ENCODE peak calls at places on chromosomes 12 and 14, in four cellular contexts. One of them, this sample, is unnamed.

GRCh38 chr14:69312608-69313007 is 52.6 kb downstream of the GALNT16 start:
- DNase-seq in AG04450: no peak
- DNase-seq in WTC11: no peak
- DNase-seq in GM12864: no peak
- DNase-seq in this sample: no peak

GRCh38 chr12:119649202-119649808 is 18.6 kb upstream of the PRKAB1 start:
- DNase-seq in GM12864: no peak
- DNase-seq in AG04450: no peak
- DNase-seq in WTC11: no peak
- DNase-seq in this sample: no peak

GRCh38 chr12:103178681-103179080 is 221.2 kb downstream of the ASCL1 start:
- DNase-seq in GM12864: no peak
- DNase-seq in WTC11: no peak
- DNase-seq in AG04450: no peak
- DNase-seq in this sample: no peak

GRCh38 chr12:6635856-6636521 is at the start of gene LPAR5:
- DNase-seq in AG04450: no peak
- DNase-seq in WTC11: peak
- DNase-seq in GM12864: no peak
- DNase-seq in this sample: no peak

GRCh38 chr12:118625050-118625675 is 248.8 kb downstream of the SUDS3 start:
- DNase-seq in GM12864: no peak
- DNase-seq in AG04450: no peak
- DNase-seq in WTC11: no peak
- DNase-seq in this sample: no peak

GRCh38 chr12:12822886-12823285 is 9.7 kb downstream of the DDX47 start:
- DNase-seq in AG04450: no peak
- DNase-seq in WTC11: no peak
- DNase-seq in GM12864: no peak
- DNase-seq in this sample: no peak

GRCh38 chr12:108752387-108752786 is 21.1 kb upstream of the CORO1C start:
- DNase-seq in WTC11: no peak
- DNase-seq in GM12864: no peak
- DNase-seq in AG04450: no peak
- DNase-seq in this sample: no peak

GRCh38 chr12:51388066-51388799 is 3.0 kb downstream of the GALNT6 start:
- DNase-seq in AG04450: no peak
- DNase-seq in WTC11: no peak
- DNase-seq in GM12864: no peak
- DNase-seq in this sample: peak

GRCh38 chr14:89947344-89947743 is 7.2 kb downstream of the EFCAB11 start:
- DNase-seq in WTC11: no peak
- DNase-seq in GM12864: no peak
- DNase-seq in AG04450: no peak
- DNase-seq in this sample: no peak

GRCh38 chr12:3044141-3044630 is 33.0 kb upstream of the TSPAN9 start:
- DNase-seq in GM12864: no peak
- DNase-seq in WTC11: peak
- DNase-seq in AG04450: no peak
- DNase-seq in this sample: no peak

GRCh38 chr14:23121401-23121800 is 2.3 kb upstream of the CEBPE start:
- DNase-seq in GM12864: peak
- DNase-seq in WTC11: no peak
- DNase-seq in AG04450: no peak
- DNase-seq in this sample: no peak

GRCh38 chr12:113040722-113041168 is 15.8 kb upstream of the DTX1 start:
- DNase-seq in AG04450: no peak
- DNase-seq in WTC11: no peak
- DNase-seq in GM12864: no peak
- DNase-seq in this sample: peak

GRCh38 chr12:47767197-47767724 is 5.8 kb upstream of the SLC48A1 start:
- DNase-seq in GM12864: peak
- DNase-seq in AG04450: no peak
- DNase-seq in WTC11: peak
- DNase-seq in this sample: no peak

GRCh38 chr12:57836442-57837375 is 9.8 kb downstream of the CTDSP2 start:
- DNase-seq in WTC11: peak
- DNase-seq in AG04450: peak
- DNase-seq in GM12864: no peak
- DNase-seq in this sample: peak

GRCh38 chr14:35438910-35439713 is 34.6 kb upstream of the NFKBIA start:
- DNase-seq in AG04450: no peak
- DNase-seq in GM12864: no peak
- DNase-seq in WTC11: no peak
- DNase-seq in this sample: no peak

GRCh38 chr12:6532051-6532926 is 2.0 kb upstream of the GAPDH start:
- DNase-seq in GM12864: no peak
- DNase-seq in WTC11: peak
- DNase-seq in AG04450: peak
- DNase-seq in this sample: peak

GRCh38 chr14:44961151-44961729 is 507 bp downstream of the KLHL28 start:
- DNase-seq in WTC11: peak
- DNase-seq in AG04450: peak
- DNase-seq in GM12864: no peak
- DNase-seq in this sample: no peak

GRCh38 chr12:128801879-128802391 is 21.8 kb downstream of the SLC15A4 start:
- DNase-seq in GM12864: no peak
- DNase-seq in AG04450: no peak
- DNase-seq in WTC11: no peak
- DNase-seq in this sample: no peak

GRCh38 chr12:100539209-100539608 is 34.3 kb upstream of the GAS2L3 start:
- DNase-seq in AG04450: no peak
- DNase-seq in GM12864: no peak
- DNase-seq in WTC11: peak
- DNase-seq in this sample: no peak

GRCh38 chr14:27927519-27927918 is 839.1 kb upstream of the FOXG1 start:
- DNase-seq in WTC11: no peak
- DNase-seq in GM12864: no peak
- DNase-seq in AG04450: no peak
- DNase-seq in this sample: no peak

GRCh38 chr14:95475540-95476240 is 40.8 kb downstream of the SYNE3 start:
- DNase-seq in GM12864: no peak
- DNase-seq in WTC11: no peak
- DNase-seq in AG04450: no peak
- DNase-seq in this sample: no peak

GRCh38 chr14:68020493-68020892 is 200.9 kb downstream of the RAD51B start:
- DNase-seq in WTC11: no peak
- DNase-seq in AG04450: no peak
- DNase-seq in GM12864: no peak
- DNase-seq in this sample: no peak

GRCh38 chr14:23177181-23177580 is 6.3 kb downstream of the SLC7A8 start:
- DNase-seq in AG04450: no peak
- DNase-seq in WTC11: no peak
- DNase-seq in GM12864: no peak
- DNase-seq in this sample: no peak

GRCh38 chr12:24069532-24070395 is 120.3 kb upstream of the SOX5 start:
- DNase-seq in GM12864: no peak
- DNase-seq in WTC11: peak
- DNase-seq in AG04450: no peak
- DNase-seq in this sample: no peak

GRCh38 chr12:65232490-65233077 is 45.9 kb upstream of the MSRB3 start:
- DNase-seq in WTC11: no peak
- DNase-seq in AG04450: no peak
- DNase-seq in GM12864: no peak
- DNase-seq in this sample: no peak

GRCh38 chr14:31419179-31420012 is 954 bp downstream of the HEATR5A start:
- DNase-seq in GM12864: no peak
- DNase-seq in AG04450: no peak
- DNase-seq in WTC11: no peak
- DNase-seq in this sample: no peak

GRCh38 chr12:69502342-69503081 is 32.3 kb downstream of the FRS2 start:
- DNase-seq in WTC11: no peak
- DNase-seq in AG04450: no peak
- DNase-seq in GM12864: no peak
- DNase-seq in this sample: no peak

GRCh38 chr14:69767369-69767999 is 542 bp downstream of the SRSF5 start:
- DNase-seq in WTC11: peak
- DNase-seq in AG04450: peak
- DNase-seq in GM12864: peak
- DNase-seq in this sample: peak

GRCh38 chr12:30484658-30485057 is 211.0 kb downstream of the IPO8 start:
- DNase-seq in GM12864: no peak
- DNase-seq in WTC11: no peak
- DNase-seq in AG04450: no peak
- DNase-seq in this sample: no peak

GRCh38 chr14:89207925-89208328 is 209.1 kb downstream of the FOXN3 start:
- DNase-seq in AG04450: no peak
- DNase-seq in GM12864: no peak
- DNase-seq in WTC11: no peak
- DNase-seq in this sample: no peak

GRCh38 chr14:45251912-45252311 is 1.1 kb downstream of the MIS18BP1 start:
- DNase-seq in WTC11: no peak
- DNase-seq in AG04450: no peak
- DNase-seq in GM12864: peak
- DNase-seq in this sample: no peak

GRCh38 chr12:57545809-57546437 is 1.1 kb downstream of the DCTN2 start:
- DNase-seq in WTC11: no peak
- DNase-seq in GM12864: no peak
- DNase-seq in AG04450: no peak
- DNase-seq in this sample: no peak

GRCh38 chr14:58641509-58641908 is 3.7 kb downstream of the DACT1 start:
- DNase-seq in WTC11: peak
- DNase-seq in AG04450: no peak
- DNase-seq in GM12864: no peak
- DNase-seq in this sample: no peak
- TF ChIP-seq CTCF in WTC11: peak
- TF ChIP-seq CTCF in AG04450: no peak
- TF ChIP-seq CTCF in GM12864: no peak
- TF ChIP-seq CTCF in this sample: no peak

GRCh38 chr12:71731439-71732356 is 23.0 kb upstream of the RAB21 start:
- DNase-seq in AG04450: no peak
- DNase-seq in GM12864: no peak
- DNase-seq in WTC11: peak
- DNase-seq in this sample: no peak
- TF ChIP-seq CTCF in AG04450: no peak
- TF ChIP-seq CTCF in GM12864: no peak
- TF ChIP-seq CTCF in WTC11: no peak
- TF ChIP-seq CTCF in this sample: no peak

DNA sequence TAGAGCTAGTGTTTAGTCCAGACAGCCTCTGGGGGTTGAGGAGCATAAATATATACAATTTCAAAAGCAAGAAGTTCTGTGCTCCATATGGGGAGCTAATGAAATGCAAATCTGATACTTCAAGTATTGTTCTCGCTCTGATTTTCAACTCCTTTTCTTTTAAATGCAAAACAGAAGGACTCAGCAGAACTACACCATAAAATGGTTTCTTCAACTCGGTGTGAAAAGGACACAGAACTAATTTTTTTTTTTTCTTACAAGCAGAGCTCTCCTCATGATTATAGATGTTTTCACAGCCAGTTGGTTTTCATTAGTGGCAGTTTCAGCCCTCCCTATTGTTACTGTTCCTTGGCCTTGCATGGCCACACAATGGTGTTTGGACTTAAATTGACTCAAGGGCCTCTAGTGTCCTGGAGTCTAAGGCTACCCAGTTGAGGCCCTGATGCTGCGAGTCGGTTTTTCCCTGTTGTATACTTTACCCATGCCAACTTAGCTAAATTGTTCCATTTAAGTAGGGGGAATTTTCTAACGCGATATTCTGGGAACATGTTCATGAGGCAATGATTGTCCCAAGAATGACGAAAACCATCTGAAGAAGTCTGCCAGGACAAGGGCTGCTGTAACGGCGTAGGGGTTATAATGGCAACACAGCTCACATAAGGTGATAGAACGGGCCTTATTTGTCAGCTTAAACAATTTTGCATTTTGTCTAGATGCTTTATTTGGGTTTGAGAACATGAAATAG is 120.3 kb downstream of the GPR135 start:
- DNase-seq in AG04450: no peak
- DNase-seq in WTC11: no peak
- DNase-seq in GM12864: no peak
- DNase-seq in this sample: no peak
- TF ChIP-seq CTCF in AG04450: no peak
- TF ChIP-seq CTCF in WTC11: no peak
- TF ChIP-seq CTCF in GM12864: no peak
- TF ChIP-seq CTCF in this sample: no peak

GRCh38 chr12:94980577-94980976 is 22.9 kb downstream of the NDUFA12 start:
- DNase-seq in WTC11: no peak
- DNase-seq in GM12864: no peak
- DNase-seq in AG04450: no peak
- DNase-seq in this sample: no peak

GRCh38 chr12:94983321-94983720 is 20.2 kb downstream of the NDUFA12 start:
- DNase-seq in WTC11: no peak
- DNase-seq in AG04450: no peak
- DNase-seq in GM12864: no peak
- DNase-seq in this sample: no peak

GRCh38 chr12:94977766-94978468 is 25.6 kb downstream of the NDUFA12 start:
- DNase-seq in GM12864: no peak
- DNase-seq in WTC11: no peak
- DNase-seq in AG04450: no peak
- DNase-seq in this sample: no peak

GRCh38 chr12:94982456-94982855 is 21.0 kb downstream of the NDUFA12 start:
- DNase-seq in GM12864: no peak
- DNase-seq in AG04450: no peak
- DNase-seq in WTC11: no peak
- DNase-seq in this sample: no peak

GRCh38 chr12:94979941-94980340 is 23.6 kb downstream of the NDUFA12 start:
- DNase-seq in AG04450: no peak
- DNase-seq in WTC11: no peak
- DNase-seq in GM12864: no peak
- DNase-seq in this sample: no peak
- TF ChIP-seq CTCF in AG04450: no peak
- TF ChIP-seq CTCF in WTC11: no peak
- TF ChIP-seq CTCF in GM12864: no peak
- TF ChIP-seq CTCF in this sample: no peak

GRCh38 chr12:89261210-89261609 is 91.1 kb downstream of the DUSP6 start:
- DNase-seq in AG04450: no peak
- DNase-seq in WTC11: no peak
- DNase-seq in GM12864: no peak
- DNase-seq in this sample: no peak

GRCh38 chr12:89259831-89260230 is 92.5 kb downstream of the DUSP6 start:
- DNase-seq in GM12864: no peak
- DNase-seq in WTC11: no peak
- DNase-seq in AG04450: no peak
- DNase-seq in this sample: no peak

GRCh38 chr12:89256060-89256459 is 96.2 kb downstream of the DUSP6 start:
- DNase-seq in AG04450: no peak
- DNase-seq in WTC11: no peak
- DNase-seq in GM12864: no peak
- DNase-seq in this sample: no peak

GRCh38 chr12:89258240-89258969 is 93.9 kb downstream of the DUSP6 start:
- DNase-seq in AG04450: no peak
- DNase-seq in GM12864: no peak
- DNase-seq in WTC11: no peak
- DNase-seq in this sample: no peak

DNA sequence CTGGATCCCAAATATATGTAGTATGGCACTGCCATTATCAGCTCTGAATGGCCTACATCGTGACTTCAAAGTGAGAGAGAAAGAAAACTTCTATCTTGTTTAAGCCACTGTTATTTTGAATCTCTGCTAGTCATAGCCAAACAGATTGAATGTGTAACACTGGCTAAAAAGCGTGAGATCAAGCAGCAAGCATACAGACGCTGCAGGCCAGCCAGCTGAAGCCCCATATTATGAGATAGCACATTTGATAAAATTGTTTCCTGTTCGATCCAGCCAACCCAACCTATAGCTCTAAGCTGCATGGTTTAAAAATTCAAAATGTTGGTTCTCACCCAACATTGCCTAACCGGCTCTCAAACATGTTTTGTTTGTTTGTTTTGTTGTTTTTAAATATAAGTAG is 94.9 kb downstream of the DUSP6 start:
- DNase-seq in GM12864: no peak
- DNase-seq in AG04450: no peak
- DNase-seq in WTC11: no peak
- DNase-seq in this sample: no peak
- TF ChIP-seq CTCF in GM12864: no peak
- TF ChIP-seq CTCF in AG04450: no peak
- TF ChIP-seq CTCF in WTC11: no peak
- TF ChIP-seq CTCF in this sample: no peak

This sample was measured in AG09319.